ENCODE peak calls at places on chromosome 22, in six cellular contexts. One of them, this sample, is unnamed.

GRCh38 chr22:24706732-24707476 is 67.6 kb downstream of the PIWIL3 start:
- DNase-seq in type B pancreatic cell: no peak
- DNase-seq in breast epithelium: no peak
- DNase-seq in heart left ventricle: no peak
- DNase-seq in dorsolateral prefrontal cortex: no peak
- DNase-seq in hippocampal formation: no peak
- DNase-seq in this sample: no peak

GRCh38 chr22:31742115-31742514 is 7.8 kb downstream of the PRR14L start:
- DNase-seq in type B pancreatic cell: no peak
- DNase-seq in breast epithelium: no peak
- DNase-seq in heart left ventricle: no peak
- DNase-seq in dorsolateral prefrontal cortex: no peak
- DNase-seq in hippocampal formation: no peak
- DNase-seq in this sample: peak

GRCh38 chr22:27086728-27087450 is 429.5 kb downstream of the MIAT start:
- DNase-seq in type B pancreatic cell: no peak
- DNase-seq in breast epithelium: no peak
- DNase-seq in heart left ventricle: no peak
- DNase-seq in dorsolateral prefrontal cortex: no peak
- DNase-seq in hippocampal formation: no peak
- DNase-seq in this sample: no peak

GRCh38 chr22:42962295-42963230 is 52.4 kb downstream of the PACSIN2 start:
- DNase-seq in type B pancreatic cell: no peak
- DNase-seq in breast epithelium: no peak
- DNase-seq in heart left ventricle: no peak
- DNase-seq in dorsolateral prefrontal cortex: no peak
- DNase-seq in hippocampal formation: no peak
- DNase-seq in this sample: no peak

GRCh38 chr22:42067706-42068350 is 2.8 kb downstream of the NAGA start:
- DNase-seq in type B pancreatic cell: no peak
- DNase-seq in breast epithelium: no peak
- DNase-seq in heart left ventricle: no peak
- DNase-seq in dorsolateral prefrontal cortex: peak
- DNase-seq in hippocampal formation: no peak
- DNase-seq in this sample: no peak

GRCh38 chr22:28942801-28943500 is 59.6 kb downstream of the ZNRF3 start:
- DNase-seq in type B pancreatic cell: no peak
- DNase-seq in breast epithelium: no peak
- DNase-seq in heart left ventricle: no peak
- DNase-seq in dorsolateral prefrontal cortex: no peak
- DNase-seq in hippocampal formation: no peak
- DNase-seq in this sample: no peak

GRCh38 chr22:32204211-32204855 is 540 bp downstream of the RFPL2 start:
- DNase-seq in type B pancreatic cell: no peak
- DNase-seq in breast epithelium: no peak
- DNase-seq in heart left ventricle: no peak
- DNase-seq in dorsolateral prefrontal cortex: no peak
- DNase-seq in hippocampal formation: no peak
- DNase-seq in this sample: no peak

GRCh38 chr22:42443240-42444059 is 11.2 kb upstream of the NFAM1 start:
- DNase-seq in type B pancreatic cell: no peak
- DNase-seq in breast epithelium: no peak
- DNase-seq in heart left ventricle: no peak
- DNase-seq in dorsolateral prefrontal cortex: no peak
- DNase-seq in hippocampal formation: no peak
- DNase-seq in this sample: no peak

GRCh38 chr22:32050678-32051515 is 7.8 kb downstream of the SLC5A1 start:
- DNase-seq in type B pancreatic cell: no peak
- DNase-seq in breast epithelium: peak
- DNase-seq in heart left ventricle: no peak
- DNase-seq in dorsolateral prefrontal cortex: no peak
- DNase-seq in hippocampal formation: no peak
- DNase-seq in this sample: peak

GRCh38 chr22:19356708-19357269 is 65.3 kb upstream of the CLTCL1 start:
- DNase-seq in type B pancreatic cell: no peak
- DNase-seq in breast epithelium: no peak
- DNase-seq in heart left ventricle: no peak
- DNase-seq in dorsolateral prefrontal cortex: no peak
- DNase-seq in hippocampal formation: no peak
- DNase-seq in this sample: no peak

GRCh38 chr22:27827586-27828213 is 26.1 kb upstream of the MN1 start:
- DNase-seq in type B pancreatic cell: no peak
- DNase-seq in breast epithelium: peak
- DNase-seq in heart left ventricle: no peak
- DNase-seq in dorsolateral prefrontal cortex: no peak
- DNase-seq in hippocampal formation: no peak
- DNase-seq in this sample: no peak

GRCh38 chr22:40509401-40510134 is 127.0 kb downstream of the MRTFA start:
- DNase-seq in type B pancreatic cell: no peak
- DNase-seq in breast epithelium: no peak
- DNase-seq in heart left ventricle: peak
- DNase-seq in dorsolateral prefrontal cortex: no peak
- DNase-seq in hippocampal formation: peak
- DNase-seq in this sample: peak

GRCh38 chr22:39543095-39543494 is 10.5 kb upstream of the RPS19BP1 start:
- DNase-seq in type B pancreatic cell: no peak
- DNase-seq in breast epithelium: no peak
- DNase-seq in heart left ventricle: no peak
- DNase-seq in dorsolateral prefrontal cortex: no peak
- DNase-seq in hippocampal formation: no peak
- DNase-seq in this sample: no peak

GRCh38 chr22:32800158-32800557 is 1.3 kb upstream of the TIMP3 start:
- DNase-seq in type B pancreatic cell: no peak
- DNase-seq in breast epithelium: no peak
- DNase-seq in heart left ventricle: no peak
- DNase-seq in dorsolateral prefrontal cortex: no peak
- DNase-seq in hippocampal formation: no peak
- DNase-seq in this sample: no peak